ENCODE peak calls at places on chromosomes 2 and 18, in five cellular contexts. C, L, B, R and P are unnamed samples.

GRCh38 chr18:77305676-77306075 is 56.0 kb downstream of the GALR1 start:
- DNase-seq in L (no peak), C (no peak), B (no peak), R (no peak), P (no peak)

GRCh38 chr18:70578480-70578879 is 289.6 kb downstream of the SOCS6 start:
- DNase-seq in B (no peak), C (no peak), R (no peak), L (no peak), P (no peak)

GRCh38 chr2:20450201-20451108 is 3.6 kb downstream of the RHOB start:
- DNase-seq in C (peak; percentile 66), L (peak; percentile 97), B (peak; percentile 78), R (no peak), P (peak; percentile 95)

GRCh38 chr2:160207804-160208661 is 8.0 kb upstream of the ITGB6 start:
- DNase-seq in B (peak; percentile 25), C (peak; percentile 41), L (peak; percentile 98), R (peak; percentile 68), P (peak; percentile 92)

GRCh38 chr2:103991591-103991990 is 862.3 kb upstream of the POU3F3 start:
- DNase-seq in L (no peak), C (no peak), B (no peak), R (no peak), P (no peak)

GRCh38 chr2:36373149-36373880 is 17.7 kb downstream of the CRIM1 start:
- DNase-seq in R (no peak), B (peak; percentile 39), C (no peak), L (peak; percentile 90), P (peak; percentile 83)

GRCh38 chr2:233840520-233840919 is 13.8 kb downstream of the HJURP start:
- DNase-seq in L (no peak), R (no peak), B (no peak), C (no peak), P (no peak)

GRCh38 chr2:105576440-105577241 is 168.1 kb upstream of the NCK2 start:
- DNase-seq in R (no peak), L (peak; percentile 70), B (no peak), C (no peak), P (peak; percentile 86)

GRCh38 chr2:175640655-175641054 is 361.4 kb downstream of the LNPK start:
- DNase-seq in L (no peak), R (no peak), C (no peak), B (no peak), P (no peak)

GRCh38 chr18:28961669-28962228 is 784.8 kb upstream of the CDH2 start:
- DNase-seq in R (no peak), C (peak; percentile 5), L (peak; percentile 47), B (no peak), P (peak; percentile 50)

GRCh38 chr2:215435261-215435808 is 533 bp downstream of the FN1 start:
- DNase-seq in R (peak; percentile 66), C (no peak), B (no peak), L (peak; percentile 58), P (no peak)

GRCh38 chr2:85400951-85401805 is 9.0 kb downstream of the CAPG start:
- DNase-seq in B (no peak), L (no peak), R (no peak), C (no peak), P (no peak)

GRCh38 chr2:71702971-71703898 is 249.9 kb downstream of the DYSF start:
- DNase-seq in C (no peak), R (peak; percentile 39), B (no peak), L (no peak), P (no peak)

DNA sequence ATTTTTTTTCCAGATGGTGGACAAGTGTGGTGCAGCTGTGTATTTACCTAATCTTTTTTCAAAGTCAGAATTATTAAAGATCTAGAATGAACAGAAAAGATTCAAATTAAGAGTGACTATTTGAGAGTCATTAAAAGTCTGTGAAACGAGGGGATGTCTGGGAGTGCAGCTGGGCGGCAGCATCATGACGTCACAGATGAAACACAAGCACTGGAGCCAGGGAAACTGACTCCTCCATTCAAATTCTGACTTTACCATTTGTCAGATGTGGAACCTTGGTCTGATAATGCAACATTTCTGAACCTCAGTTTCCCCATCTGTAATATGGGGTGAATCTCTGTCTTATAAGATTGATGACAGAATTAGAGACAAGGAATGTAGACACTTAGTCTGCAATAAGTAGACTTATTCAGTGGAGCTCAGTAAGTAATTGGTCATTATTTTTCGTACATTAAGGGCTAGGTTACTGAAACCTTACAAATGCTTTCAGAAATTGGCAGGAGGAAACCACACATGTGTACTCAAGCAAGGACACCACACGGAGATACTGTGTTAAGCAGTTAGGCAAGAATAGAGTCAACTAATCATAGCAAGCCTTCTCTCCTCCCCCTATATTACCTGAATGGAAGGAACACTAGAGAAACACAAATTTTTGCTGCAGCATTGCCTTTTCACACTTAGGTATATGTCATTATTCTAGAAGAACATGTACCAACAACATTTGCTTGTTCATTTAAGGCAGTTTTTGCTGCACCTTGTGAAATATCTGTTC is 27.8 kb upstream of the CXXC1 start:
- DNase-seq in B (no peak), C (no peak), L (no peak), R (no peak), P (no peak)
- H3K4me3 ChIP-seq in B (no peak overlapping the region), C (no peak overlapping the region), L (no peak overlapping the region), R (no peak overlapping the region), P (no peak overlapping the region)

GRCh38 chr2:88350262-88350640 is 102.2 kb downstream of the FOXI3 start:
- DNase-seq in B (no peak), R (peak; percentile 55), C (no peak), L (no peak), P (no peak)
- H3K4me3 ChIP-seq in B (no peak overlapping the region), R (peak overlapping the region; percentile 52), C (no peak overlapping the region), L (no peak overlapping the region), P (no peak overlapping the region)

DNA sequence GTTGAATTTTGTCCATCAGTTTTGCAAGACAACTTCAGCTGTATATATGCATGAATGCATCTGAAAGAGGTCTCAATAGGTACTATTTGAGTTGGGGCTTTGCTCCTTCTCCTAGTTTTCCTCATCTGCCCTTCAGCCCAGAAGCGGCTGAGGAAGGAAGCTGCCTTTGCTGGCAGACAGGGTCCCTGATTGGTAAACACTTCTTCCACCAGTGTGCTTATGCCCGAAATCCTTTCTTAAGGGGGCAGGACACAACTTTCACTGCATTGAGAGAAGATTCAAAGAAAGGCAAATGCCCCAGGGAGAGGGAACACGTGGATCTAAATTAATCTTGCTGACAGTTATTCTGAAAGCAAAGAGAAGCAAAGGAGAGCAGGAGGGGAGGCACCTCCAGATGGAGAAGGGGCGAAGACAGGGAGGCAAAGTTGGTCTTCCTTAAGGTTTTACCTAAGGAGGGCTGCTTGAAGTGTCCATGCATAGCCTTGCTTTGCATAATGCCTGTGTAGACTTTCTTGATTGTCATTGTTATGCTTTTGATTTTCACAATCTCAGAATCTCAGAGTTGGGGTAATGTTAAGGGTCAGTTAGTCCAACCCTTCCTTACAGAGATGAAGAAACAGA is 92.2 kb upstream of the EFEMP1 start:
- DNase-seq in C (no peak), R (no peak), L (no peak), B (no peak), P (no peak)
- H3K4me3 ChIP-seq in C (no peak overlapping the region), R (peak overlapping the region; percentile 2), L (no peak overlapping the region), B (no peak overlapping the region), P (no peak overlapping the region)

GRCh38 chr2:113178069-113178468 is 4.3 kb downstream of the PSD4 start:
- DNase-seq in R (no peak), C (no peak), B (no peak), L (no peak), P (no peak)

GRCh38 chr2:113181491-113182051 is 7.8 kb downstream of the PSD4 start:
- DNase-seq in L (no peak), B (no peak), C (no peak), R (no peak), P (no peak)

GRCh38 chr2:113178891-113179290 is 5.1 kb downstream of the PSD4 start:
- DNase-seq in B (no peak), C (no peak), R (no peak), L (no peak), P (no peak)

GRCh38 chr2:113179446-113180045 is 5.8 kb downstream of the PSD4 start:
- DNase-seq in B (no peak), R (no peak), L (no peak), C (no peak), P (no peak)

DNA sequence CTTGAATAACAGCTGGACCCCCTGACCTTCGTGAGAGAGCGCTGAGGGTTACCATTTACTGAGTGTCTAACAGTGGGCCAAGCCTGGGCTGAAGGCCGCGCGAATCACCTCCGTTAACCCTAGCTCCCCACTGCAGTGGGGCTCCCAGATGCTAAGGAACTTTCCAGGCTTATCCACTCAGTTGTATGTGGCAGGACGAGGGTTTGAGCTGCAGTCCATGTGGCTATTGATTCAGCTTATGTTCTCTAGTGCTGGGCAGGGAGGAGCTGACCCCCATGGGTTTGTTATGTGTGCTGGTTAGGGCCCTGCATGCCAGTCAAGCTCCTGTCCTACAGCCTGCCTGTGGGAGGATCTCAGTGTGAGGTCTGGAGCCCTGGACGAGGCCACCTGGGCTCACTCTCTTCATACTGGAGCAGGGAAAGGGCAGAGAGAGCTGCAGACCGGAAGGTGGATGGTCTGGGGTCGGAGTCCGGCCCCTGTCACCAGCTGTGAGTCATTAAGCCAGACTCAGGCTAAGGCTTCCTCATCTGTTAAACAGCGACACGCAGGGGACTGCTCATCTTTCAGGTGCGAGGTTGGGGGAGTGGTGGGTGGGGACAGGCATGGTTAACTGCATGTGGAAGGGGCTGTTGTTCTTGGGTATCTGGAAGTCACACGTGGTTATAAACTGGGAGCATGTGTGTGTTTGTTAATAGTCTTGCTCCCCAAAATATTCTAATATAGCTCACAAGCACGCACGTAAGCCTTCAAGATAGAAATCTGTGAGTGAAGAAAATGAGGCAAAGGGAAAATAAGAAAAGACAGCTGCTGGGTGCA is 6.6 kb downstream of the PSD4 start:
- DNase-seq in B (no peak), C (no peak), R (no peak), L (no peak), P (no peak)
- H3K4me3 ChIP-seq in B (no peak overlapping the region), C (no peak overlapping the region), R (no peak overlapping the region), L (no peak overlapping the region), P (no peak overlapping the region)

DNA sequence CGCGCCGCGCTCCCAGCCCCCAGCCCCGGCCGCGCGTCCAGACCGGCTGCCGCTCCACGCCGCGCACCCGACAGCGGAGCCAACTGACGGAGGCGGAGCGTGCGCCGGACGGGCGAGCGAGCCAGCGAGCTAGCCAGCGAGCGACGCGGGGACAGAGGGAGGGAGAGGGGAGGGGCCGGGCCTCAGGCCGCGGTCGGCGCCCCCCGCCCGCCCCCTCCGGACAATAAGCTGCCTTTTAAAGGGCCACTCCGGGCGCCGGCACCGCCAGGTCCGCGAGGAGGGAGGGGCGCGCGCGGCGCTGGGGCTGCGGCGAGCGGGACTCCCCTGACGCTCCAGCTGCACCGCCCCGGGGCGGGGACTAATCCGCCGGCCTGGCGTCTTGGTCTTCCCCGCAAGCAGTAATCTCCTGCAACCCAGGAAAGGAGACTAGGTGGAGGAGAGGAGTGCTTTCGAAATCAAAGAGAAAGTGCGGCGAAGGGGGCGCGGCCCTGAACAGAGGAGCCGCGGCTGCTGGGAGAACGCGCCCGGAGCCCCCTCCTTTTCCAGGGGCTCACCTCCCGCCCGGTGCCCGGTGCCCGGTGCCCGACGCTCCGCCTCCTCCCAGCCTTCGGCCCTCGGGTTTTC is at the start of gene BIN1:
- DNase-seq in B (peak; percentile 67), R (peak; percentile 90), L (peak; percentile 90), C (peak; percentile 86), P (peak; percentile 84)
- H3K4me3 ChIP-seq in B (peak within 1 kb of the TSS; percentile 65), R (peak within 1 kb of the TSS; percentile 88), L (peak within 1 kb of the TSS; percentile 94), C (peak within 1 kb of the TSS; percentile 59), P (peak within 1 kb of the TSS; percentile 80)